ENCODE peak calls at places on chromosomes 5 and 9, in four cellular contexts. B is OCI-LY7, C is lower leg skin, A is suprapubic skin. H is an unnamed sample.

GRCh38 chr5:54251981-54252380 is 58.4 kb downstream of the ARL15 start:
- DNase-seq in B (no peak), C (no peak), A (no peak), H (no peak)

GRCh38 chr5:58060971-58061370 is 398.9 kb downstream of the PLK2 start:
- DNase-seq in B (no peak), C (no peak), A (no peak), H (no peak)

GRCh38 chr5:74326571-74327338 is 313.8 kb downstream of the ENC1 start:
- DNase-seq in B (peak), C (peak), A (no peak), H (no peak)

GRCh38 chr5:171863928-171864327 is 78.3 kb downstream of the SMIM23 start:
- DNase-seq in B (no peak), C (no peak), A (no peak), H (no peak)

GRCh38 chr5:149594206-149594895 is 13.1 kb downstream of the ARHGEF37 start:
- DNase-seq in B (no peak), C (no peak), A (no peak), H (no peak)

GRCh38 chr9:81431662-81432061 is 257.7 kb downstream of the TLE1 start:
- DNase-seq in B (no peak), C (no peak), A (no peak), H (no peak)

GRCh38 chr5:169003721-169004481 is 297.0 kb downstream of the SLIT3 start:
- DNase-seq in B (no peak), C (no peak), A (no peak), H (no peak)

GRCh38 chr5:33241826-33242225 is 198.9 kb upstream of the TARS1 start:
- DNase-seq in B (peak), C (no peak), A (no peak), H (no peak)

GRCh38 chr5:109455598-109456096 is 45.9 kb upstream of the PJA2 start:
- DNase-seq in B (no peak), C (peak), A (no peak), H (no peak)

GRCh38 chr5:116544542-116545241 is 29.9 kb downstream of the SEMA6A start:
- DNase-seq in B (no peak), C (no peak), A (no peak), H (no peak)

DNA sequence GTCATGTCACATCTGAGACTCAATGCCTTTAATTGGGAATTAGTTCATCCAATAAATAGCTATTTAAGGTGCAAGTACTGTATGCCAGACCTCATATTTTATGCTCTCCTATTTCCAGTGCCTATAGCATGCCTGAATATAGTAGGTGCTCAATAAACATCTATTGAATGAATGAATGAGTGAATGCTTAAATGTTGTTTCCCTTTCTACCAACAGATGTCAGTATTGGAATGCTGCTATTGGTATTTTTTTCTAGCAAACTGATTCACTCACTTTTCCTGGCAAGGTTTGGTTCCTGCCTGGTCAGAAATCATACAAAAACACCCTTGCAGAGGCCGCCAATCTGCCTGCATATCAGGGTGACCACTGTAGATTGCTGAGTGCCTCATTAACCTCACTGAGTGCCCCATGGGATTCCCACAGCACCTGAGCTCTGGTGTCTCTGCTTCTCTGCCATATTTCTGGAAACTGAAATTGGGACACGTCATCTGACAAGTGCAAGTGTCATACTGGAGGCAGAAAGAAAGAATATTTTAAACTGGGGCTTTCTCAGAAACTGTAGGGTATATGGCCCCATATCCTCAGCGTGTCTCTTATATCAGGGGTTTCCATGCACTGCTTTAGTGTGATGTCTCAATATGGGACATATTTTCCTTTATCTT is 359.7 kb downstream of the TRIM32 start:
- DNase-seq in B (no peak), C (no peak), A (no peak), H (no peak)
- TF ChIP-seq CTCF in B (peak), C (no peak), A (no peak), H (no peak)

GRCh38 chr5:400282-401215 is 42.4 kb upstream of the EXOC3 start:
- DNase-seq in B (no peak), C (no peak), A (peak), H (peak)

GRCh38 chr5:396715-397032 is 46.3 kb upstream of the EXOC3 start:
- DNase-seq in B (no peak), C (peak), A (peak), H (peak)

GRCh38 chr5:401216-402034 is 41.6 kb upstream of the EXOC3 start:
- DNase-seq in B (no peak), C (peak), A (peak), H (peak)

GRCh38 chr5:398475-399295 is 44.3 kb upstream of the EXOC3 start:
- DNase-seq in B (no peak), C (peak), A (peak), H (peak)

DNA sequence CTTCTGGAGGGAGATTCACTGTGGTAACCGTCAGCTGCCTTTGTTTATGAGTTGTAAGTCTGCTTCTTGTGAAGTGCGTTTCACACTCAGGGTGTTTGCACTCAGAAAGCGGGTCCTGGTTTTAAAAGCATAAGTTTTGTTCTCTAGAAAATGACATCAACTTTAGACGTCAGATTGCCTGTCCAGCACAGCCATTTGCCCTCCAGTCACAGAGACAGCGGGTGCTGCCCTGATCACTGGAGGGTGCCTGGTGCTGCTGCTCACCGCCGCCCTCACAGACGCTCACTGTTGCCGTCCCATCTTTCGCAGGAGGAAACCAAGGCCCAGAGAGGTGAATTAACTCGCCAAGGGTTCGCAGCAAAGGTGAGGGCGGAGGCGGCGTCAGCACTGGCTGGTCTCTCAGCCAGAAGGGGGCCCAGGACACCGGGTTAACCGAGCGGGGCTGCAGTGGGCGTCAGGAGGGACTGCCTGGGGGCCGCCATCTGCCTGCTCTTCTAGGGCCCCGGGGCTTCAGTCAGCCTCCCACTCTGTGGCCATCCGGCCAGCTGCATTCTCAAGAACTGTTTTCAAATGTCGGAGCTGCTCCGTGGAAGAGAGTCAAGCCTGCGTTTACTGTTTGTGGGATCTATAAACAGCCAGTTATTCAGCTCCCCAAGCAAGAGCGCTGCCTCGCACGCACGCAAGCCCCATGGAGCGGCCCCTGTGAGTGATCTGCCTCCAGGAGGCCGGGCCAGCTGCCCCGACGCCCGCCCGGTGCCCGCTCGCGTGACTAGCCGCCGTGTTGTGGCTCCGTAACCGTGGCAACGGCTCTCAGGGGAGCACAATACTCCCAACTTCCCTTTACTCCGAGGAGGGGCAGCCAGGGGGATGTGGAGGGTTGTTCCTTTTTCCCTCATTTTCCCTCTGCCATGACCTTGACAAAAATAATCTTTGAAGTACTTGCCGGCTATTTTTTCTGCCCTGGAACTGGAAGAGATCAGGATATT is 43.4 kb upstream of the EXOC3 start:
- DNase-seq in B (no peak), C (peak), A (peak), H (peak)
- TF ChIP-seq CTCF in B (no peak), C (no peak), A (no peak), H (no peak)

GRCh38 chr9:91775011-91775707 is 174.9 kb downstream of the ROR2 start:
- DNase-seq in B (peak), C (no peak), A (no peak), H (no peak)

GRCh38 chr9:91777437-91777836 is 172.6 kb downstream of the ROR2 start:
- DNase-seq in B (no peak), C (no peak), A (no peak), H (no peak)

GRCh38 chr9:91778031-91778430 is 172.0 kb downstream of the ROR2 start:
- DNase-seq in B (no peak), C (no peak), A (no peak), H (no peak)

GRCh38 chr9:91776409-91777365 is 173.3 kb downstream of the ROR2 start:
- DNase-seq in B (no peak), C (no peak), A (no peak), H (no peak)

GRCh38 chr9:91775708-91776028 is 174.4 kb downstream of the ROR2 start:
- DNase-seq in B (no peak), C (no peak), A (no peak), H (no peak)
- TF ChIP-seq CTCF in B (peak), C (no peak), A (no peak), H (no peak)

DNA sequence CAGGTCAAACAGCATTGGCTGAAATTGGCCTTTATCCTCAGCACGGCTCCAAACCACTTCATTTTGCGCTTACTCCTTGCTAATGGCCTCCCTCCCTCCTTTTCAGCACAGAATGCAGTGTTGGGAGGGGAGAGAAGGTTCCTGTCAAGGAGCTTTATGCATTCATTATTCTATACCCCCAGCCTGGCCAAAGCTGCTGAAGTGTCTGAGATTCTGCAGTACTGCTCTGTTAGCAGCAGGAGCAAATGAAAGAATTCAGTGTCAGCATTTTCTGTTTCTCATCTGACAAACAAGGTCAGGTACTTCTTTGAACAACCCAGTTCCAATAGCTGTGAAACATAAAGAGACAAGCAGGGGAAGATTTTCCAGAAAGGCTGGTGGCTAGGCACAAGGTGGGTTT is 109.5 kb upstream of the APC start:
- DNase-seq in B (no peak), C (no peak), A (no peak), H (no peak)
- TF ChIP-seq CTCF in B (no peak), C (no peak), A (no peak), H (no peak)

DNA sequence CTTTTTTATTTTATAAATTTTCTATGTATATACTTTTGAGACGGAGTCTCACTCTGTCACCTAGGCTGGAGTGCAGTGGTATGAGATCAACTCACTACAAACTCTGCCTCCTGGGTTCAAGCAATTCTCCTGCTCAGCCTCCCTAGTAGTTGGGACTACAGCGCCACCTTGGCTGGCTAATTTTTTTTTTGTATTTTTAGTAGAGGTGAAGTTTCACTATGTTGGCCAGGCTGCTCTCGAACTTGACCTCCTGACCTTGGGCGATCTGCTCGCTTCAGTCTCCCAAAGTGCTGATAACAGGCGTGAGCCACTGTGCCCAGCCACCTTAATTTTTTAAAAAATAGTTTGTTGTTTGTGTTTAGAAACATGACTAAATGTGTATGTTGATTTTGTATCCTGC is 76.6 kb downstream of the FBXO4 start:
- DNase-seq in B (no peak), C (no peak), A (no peak), H (no peak)
- TF ChIP-seq CTCF in B (peak), C (no peak), A (no peak), H (no peak)

GRCh38 chr9:95336281-95336680 is 18.8 kb upstream of the FANCC start:
- DNase-seq in B (peak), C (no peak), A (no peak), H (no peak)
- TF ChIP-seq CTCF in B (peak), C (no peak), A (peak), H (peak)